ENCODE peak calls at places on chromosome 7, in seven cellular contexts. One of them, this sample, is unnamed.

GRCh38 chr7:22137466-22137865 is 191.8 kb upstream of the CDCA7L start:
- DNase-seq in C1 segment of cervical spinal cord: no peak
- DNase-seq in AG08395: peak
- DNase-seq in H9: no peak
- DNase-seq in nephron progenitor cell: no peak
- DNase-seq in HEK293T: no peak
- DNase-seq in mesenteric fat pad: no peak
- DNase-seq in this sample: no peak

GRCh38 chr7:94540428-94540827 is 30.8 kb downstream of the CASD1 start:
- DNase-seq in mesenteric fat pad: no peak
- DNase-seq in AG08395: no peak
- DNase-seq in H9: no peak
- DNase-seq in nephron progenitor cell: no peak
- DNase-seq in C1 segment of cervical spinal cord: no peak
- DNase-seq in HEK293T: no peak
- DNase-seq in this sample: no peak

GRCh38 chr7:45885264-45885882 is 2.9 kb upstream of the IGFBP1 start:
- DNase-seq in C1 segment of cervical spinal cord: no peak
- DNase-seq in H9: no peak
- DNase-seq in mesenteric fat pad: no peak
- DNase-seq in AG08395: no peak
- DNase-seq in nephron progenitor cell: no peak
- DNase-seq in HEK293T: no peak
- DNase-seq in this sample: no peak

GRCh38 chr7:93249749-93250148 is 17.6 kb downstream of the VPS50 start:
- DNase-seq in nephron progenitor cell: peak
- DNase-seq in mesenteric fat pad: no peak
- DNase-seq in AG08395: no peak
- DNase-seq in H9: peak
- DNase-seq in HEK293T: no peak
- DNase-seq in C1 segment of cervical spinal cord: no peak
- DNase-seq in this sample: no peak

GRCh38 chr7:85719981-85720963 is 533.4 kb upstream of the SEMA3D start:
- DNase-seq in mesenteric fat pad: no peak
- DNase-seq in AG08395: peak
- DNase-seq in HEK293T: no peak
- DNase-seq in C1 segment of cervical spinal cord: no peak
- DNase-seq in nephron progenitor cell: no peak
- DNase-seq in H9: no peak
- DNase-seq in this sample: no peak

GRCh38 chr7:76381814-76382213 is 23.0 kb upstream of the YWHAG start:
- DNase-seq in mesenteric fat pad: no peak
- DNase-seq in C1 segment of cervical spinal cord: no peak
- DNase-seq in HEK293T: no peak
- DNase-seq in nephron progenitor cell: no peak
- DNase-seq in AG08395: no peak
- DNase-seq in H9: no peak
- DNase-seq in this sample: no peak

GRCh38 chr7:119943932-119944600 is 328.9 kb upstream of the KCND2 start:
- DNase-seq in HEK293T: no peak
- DNase-seq in H9: no peak
- DNase-seq in C1 segment of cervical spinal cord: no peak
- DNase-seq in mesenteric fat pad: no peak
- DNase-seq in AG08395: no peak
- DNase-seq in nephron progenitor cell: no peak
- DNase-seq in this sample: no peak

GRCh38 chr7:101094791-101095375 is 9.6 kb downstream of the TRIM56 start:
- DNase-seq in nephron progenitor cell: peak
- DNase-seq in HEK293T: peak
- DNase-seq in AG08395: peak
- DNase-seq in H9: peak
- DNase-seq in C1 segment of cervical spinal cord: no peak
- DNase-seq in mesenteric fat pad: no peak
- DNase-seq in this sample: no peak

GRCh38 chr7:4830176-4830575 is 31.7 kb downstream of the PAPOLB start:
- DNase-seq in H9: peak
- DNase-seq in HEK293T: peak
- DNase-seq in AG08395: peak
- DNase-seq in C1 segment of cervical spinal cord: no peak
- DNase-seq in nephron progenitor cell: peak
- DNase-seq in mesenteric fat pad: no peak
- DNase-seq in this sample: peak

GRCh38 chr7:12709731-12710502 is 22.5 kb downstream of the ARL4A start:
- DNase-seq in C1 segment of cervical spinal cord: no peak
- DNase-seq in mesenteric fat pad: no peak
- DNase-seq in AG08395: peak
- DNase-seq in HEK293T: no peak
- DNase-seq in nephron progenitor cell: no peak
- DNase-seq in H9: no peak
- DNase-seq in this sample: no peak

GRCh38 chr7:15057272-15057671 is 154.7 kb upstream of the DGKB start:
- DNase-seq in C1 segment of cervical spinal cord: no peak
- DNase-seq in AG08395: no peak
- DNase-seq in H9: no peak
- DNase-seq in nephron progenitor cell: peak
- DNase-seq in HEK293T: no peak
- DNase-seq in mesenteric fat pad: no peak
- DNase-seq in this sample: no peak

GRCh38 chr7:51316666-51317581 is at the start of gene COBL:
- DNase-seq in H9: peak
- DNase-seq in nephron progenitor cell: peak
- DNase-seq in C1 segment of cervical spinal cord: no peak
- DNase-seq in mesenteric fat pad: peak
- DNase-seq in HEK293T: peak
- DNase-seq in AG08395: no peak
- DNase-seq in this sample: no peak

GRCh38 chr7:141674201-141674671 is 27.7 kb downstream of the DENND11 start:
- DNase-seq in nephron progenitor cell: no peak
- DNase-seq in mesenteric fat pad: no peak
- DNase-seq in HEK293T: no peak
- DNase-seq in AG08395: no peak
- DNase-seq in H9: peak
- DNase-seq in C1 segment of cervical spinal cord: no peak
- DNase-seq in this sample: no peak

GRCh38 chr7:110224643-110225042 is 866.3 kb upstream of the LRRN3 start:
- DNase-seq in HEK293T: no peak
- DNase-seq in mesenteric fat pad: no peak
- DNase-seq in H9: no peak
- DNase-seq in C1 segment of cervical spinal cord: no peak
- DNase-seq in AG08395: no peak
- DNase-seq in nephron progenitor cell: no peak
- DNase-seq in this sample: no peak